ENCODE peak calls at places on chromosomes 6 and 20, in eight cellular contexts. L is A549; S is effector CD4-positive, alpha-beta T cell; O is activated naive CD4-positive, alpha-beta T cell treated with anti-CD3 and anti-CD28 coated beads, Interleukin-2, amount 10 ng/mL, durations not matched to agents 7 days and 5 days; P is body of pancreas; M is non-pigmented ciliary epithelial cell; H is H9; D is stimulated activated naive CD4-positive, alpha-beta T cell treated with Interleukin-2 at 50 U/mL for 16 hours. C is an unnamed sample.

GRCh38 chr6:135739288-135739687 is 112.2 kb upstream of the PDE7B start:
- DNase-seq in L (no peak), M (peak; percentile 90), O (no peak), P (no peak), H (no peak), D (no peak), S (no peak), C (no peak)

GRCh38 chr6:144855812-144856531 is 570.8 kb downstream of the UTRN start:
- DNase-seq in P (no peak), S (no peak), L (no peak), M (no peak), O (no peak), D (no peak), H (no peak), C (no peak)

GRCh38 chr6:107866606-107867301 is 42.6 kb upstream of the SCML4 start:
- DNase-seq in M (no peak), L (no peak), H (no peak), O (peak; percentile 56), S (peak; percentile 9), P (no peak), D (no peak), C (no peak)

GRCh38 chr6:14499804-14500203 is 382.2 kb downstream of the CD83 start:
- DNase-seq in P (peak; percentile 32), M (peak; percentile 70), L (no peak), H (no peak), D (no peak), O (no peak), S (no peak), C (peak; percentile 65)

GRCh38 chr20:52191132-52191435 is 495 bp downstream of the ZFP64 start:
- DNase-seq in P (no peak), L (peak; percentile 28), D (no peak), H (no peak), M (no peak), O (no peak), S (no peak), C (no peak)

GRCh38 chr6:124984668-124985338 is 22.6 kb downstream of the RNF217 start:
- DNase-seq in P (no peak), M (no peak), S (no peak), O (no peak), D (no peak), L (no peak), H (no peak), C (no peak)

GRCh38 chr20:51382986-51383821 is 159.3 kb downstream of the NFATC2 start:
- DNase-seq in H (no peak), O (no peak), M (no peak), S (no peak), P (peak; percentile 68), L (no peak), D (no peak), C (no peak)

GRCh38 chr20:51696304-51697118 is 71.7 kb downstream of the ATP9A start:
- DNase-seq in H (no peak), L (no peak), D (no peak), O (no peak), M (no peak), S (no peak), P (no peak), C (no peak)

GRCh38 chr6:118808794-118809668 is 84.9 kb upstream of the ASF1A start:
- DNase-seq in D (no peak), S (no peak), L (no peak), O (no peak), M (no peak), H (no peak), P (no peak), C (no peak)